ENCODE peak calls at places on chromosomes 3 and 15, in ten cellular contexts. I is aorta; B is spleen; D is psoas muscle; C is uterus; T is naive thymus-derived CD4-positive, alpha-beta T cell; H is cardiac muscle cell; O is neural progenitor cell; G is CD8-positive, alpha-beta T cell; K is thoracic aorta. Z is an unnamed sample. For H3K27me3, the result is how much of the 10 kb centered on the place peaks cover.

GRCh38 chr15:68493629-68494028 is 61.7 kb upstream of the ITGA11 start:
- DNase-seq in I (no peak), B (no peak), D (no peak), C (peak), T (no peak), H (no peak), O (no peak), G (no peak), K (no peak), Z (no peak)

GRCh38 chr3:141939759-141940158 is 63.3 kb downstream of the ATP1B3 start:
- DNase-seq in I (no peak), B (peak), D (no peak), C (no peak), T (no peak), H (no peak), O (no peak), G (no peak), K (no peak), Z (no peak)

GRCh38 chr3:55000546-55000945 is 72.7 kb upstream of the LRTM1 start:
- DNase-seq in I (no peak), B (no peak), D (no peak), C (no peak), T (no peak), H (peak), O (no peak), G (no peak), K (no peak), Z (no peak)

GRCh38 chr15:90839187-90840071 is 29.0 kb upstream of the FURIN start:
- DNase-seq in I (no peak), B (peak), D (no peak), C (no peak), T (no peak), H (peak), O (peak), G (no peak), K (no peak), Z (peak)

GRCh38 chr3:178043084-178043483 is 493.2 kb upstream of the KCNMB2 start:
- DNase-seq in I (no peak), B (no peak), D (no peak), C (no peak), T (no peak), H (peak), O (no peak), G (no peak), K (no peak), Z (no peak)

GRCh38 chr3:61668317-61668864 is 107.0 kb downstream of the PTPRG start:
- DNase-seq in I (no peak), B (no peak), D (no peak), C (no peak), T (no peak), H (no peak), O (no peak), G (no peak), K (no peak), Z (no peak)

GRCh38 chr3:8460815-8461482 is 40.7 kb upstream of the LMCD1 start:
- DNase-seq in I (no peak), B (no peak), D (no peak), C (no peak), T (no peak), H (peak), O (no peak), G (no peak), K (peak), Z (no peak)

GRCh38 chr3:63046580-63046979 is 171.4 kb upstream of the CADPS start:
- DNase-seq in I (no peak), B (no peak), D (no peak), C (no peak), T (no peak), H (no peak), O (no peak), G (no peak), K (no peak), Z (no peak)

GRCh38 chr3:31610700-31611275 is 78.1 kb downstream of the STT3B start:
- DNase-seq in I (no peak), B (no peak), D (no peak), C (no peak), T (no peak), H (peak), O (peak), G (no peak), K (no peak), Z (no peak)

GRCh38 chr3:159857840-159858239 is 130.8 kb upstream of the IL12A start:
- DNase-seq in I (no peak), B (no peak), D (no peak), C (no peak), T (no peak), H (no peak), O (no peak), G (no peak), K (no peak), Z (no peak)

GRCh38 chr15:40420793-40421192 is 15.2 kb downstream of the IVD start:
- DNase-seq in I (no peak), B (no peak), D (no peak), C (no peak), T (no peak), H (no peak), O (no peak), G (no peak), K (no peak), Z (peak)

GRCh38 chr3:17891139-17891850 is 148.9 kb upstream of the TBC1D5 start:
- DNase-seq in I (no peak), B (no peak), D (no peak), C (no peak), T (no peak), H (no peak), O (no peak), G (no peak), K (no peak), Z (no peak)

GRCh38 chr15:25717116-25717755 is 145.9 kb downstream of the ATP10A start:
- DNase-seq in I (peak), B (peak), D (no peak), C (no peak), T (no peak), H (peak), O (no peak), G (no peak), K (no peak), Z (no peak)

GRCh38 chr3:156643729-156644389 is 30.5 kb upstream of the TIPARP start:
- DNase-seq in I (no peak), B (no peak), D (no peak), C (no peak), T (no peak), H (peak), O (no peak), G (peak), K (no peak), Z (no peak)

GRCh38 chr15:100889359-100890058 is 9.9 kb downstream of the ALDH1A3 start:
- DNase-seq in I (peak), B (peak), D (peak), C (peak), T (no peak), H (peak), O (no peak), G (no peak), K (no peak), Z (peak)

GRCh38 chr3:56629044-56629443 is 54.0 kb downstream of the TASOR start:
- DNase-seq in I (no peak), B (no peak), D (no peak), C (no peak), T (no peak), H (no peak), O (no peak), G (no peak), K (no peak), Z (no peak)

GRCh38 chr3:73399106-73399505 is 225.6 kb downstream of the PDZRN3 start:
- DNase-seq in I (no peak), B (no peak), D (no peak), C (no peak), T (no peak), H (peak), O (no peak), G (no peak), K (no peak), Z (no peak)

GRCh38 chr15:86743283-86743903 is 663.7 kb downstream of the AGBL1 start:
- DNase-seq in I (no peak), B (no peak), D (peak), C (no peak), T (peak), H (no peak), O (peak), G (peak), K (no peak), Z (no peak)

GRCh38 chr3:156782921-156783320 is 43.2 kb upstream of the LEKR1 start:
- DNase-seq in I (no peak), B (no peak), D (no peak), C (no peak), T (no peak), H (no peak), O (no peak), G (no peak), K (no peak), Z (no peak)

GRCh38 chr3:48935530-48935929 is 16.9 kb downstream of the ARIH2 start:
- DNase-seq in I (no peak), B (no peak), D (no peak), C (no peak), T (no peak), H (no peak), O (no peak), G (no peak), K (no peak), Z (no peak)

GRCh38 chr3:58528629-58529028 is 8.4 kb downstream of the ACOX2 start:
- DNase-seq in I (no peak), B (no peak), D (no peak), C (peak), T (no peak), H (peak), O (no peak), G (no peak), K (no peak), Z (peak)

GRCh38 chr3:197750863-197751737 is 1.4 kb downstream of the FYTTD1 start:
- DNase-seq in I (peak), B (peak), D (peak), C (peak), T (no peak), H (peak), O (peak), G (peak), K (peak), Z (peak)

GRCh38 chr3:162769559-162769958 is 1273.0 kb downstream of the OTOL1 start:
- DNase-seq in I (no peak), B (no peak), D (no peak), C (no peak), T (no peak), H (peak), O (no peak), G (no peak), K (no peak), Z (no peak)

GRCh38 chr3:50408445-50408953 is 49.2 kb upstream of the TMEM115 start:
- DNase-seq in I (no peak), B (no peak), D (no peak), C (no peak), T (no peak), H (no peak), O (no peak), G (no peak), K (no peak), Z (no peak)

GRCh38 chr3:104951426-104951825 is 415.3 kb upstream of the ALCAM start:
- DNase-seq in I (no peak), B (no peak), D (no peak), C (no peak), T (no peak), H (peak), O (no peak), G (no peak), K (no peak), Z (no peak)

GRCh38 chr3:193677734-193678133 is 84.7 kb downstream of the OPA1 start:
- DNase-seq in I (no peak), B (no peak), D (no peak), C (no peak), T (no peak), H (no peak), O (no peak), G (no peak), K (no peak), Z (no peak)

GRCh38 chr3:118055381-118055780 is 979.3 kb downstream of the IGSF11 start:
- DNase-seq in I (no peak), B (no peak), D (no peak), C (no peak), T (no peak), H (no peak), O (no peak), G (no peak), K (no peak), Z (no peak)

GRCh38 chr3:53181024-53181371 is 20.0 kb downstream of the PRKCD start:
- DNase-seq in I (no peak), B (no peak), D (no peak), C (no peak), T (no peak), H (no peak), O (no peak), G (no peak), K (no peak), Z (no peak)

GRCh38 chr15:99998661-99999101 is 265.4 kb upstream of the LYSMD4 start:
- DNase-seq in I (peak), B (peak), D (no peak), C (no peak), T (no peak), H (no peak), O (no peak), G (no peak), K (no peak), Z (no peak)

GRCh38 chr3:46889381-46890110 is 12.0 kb downstream of the PTH1R start:
- DNase-seq in I (no peak), B (no peak), D (no peak), C (peak), T (no peak), H (peak), O (no peak), G (no peak), K (no peak), Z (no peak)

GRCh38 chr3:46891132-46891531 is 13.6 kb downstream of the PTH1R start:
- DNase-seq in I (no peak), B (no peak), D (no peak), C (no peak), T (no peak), H (no peak), O (no peak), G (no peak), K (no peak), Z (no peak)

GRCh38 chr3:46887980-46888494 is 10.5 kb downstream of the PTH1R start:
- DNase-seq in I (no peak), B (no peak), D (no peak), C (no peak), T (no peak), H (no peak), O (peak), G (no peak), K (no peak), Z (no peak)

GRCh38 chr3:46888705-46889104 is 11.2 kb downstream of the PTH1R start:
- DNase-seq in I (no peak), B (no peak), D (no peak), C (no peak), T (no peak), H (no peak), O (no peak), G (no peak), K (no peak), Z (no peak)

DNA sequence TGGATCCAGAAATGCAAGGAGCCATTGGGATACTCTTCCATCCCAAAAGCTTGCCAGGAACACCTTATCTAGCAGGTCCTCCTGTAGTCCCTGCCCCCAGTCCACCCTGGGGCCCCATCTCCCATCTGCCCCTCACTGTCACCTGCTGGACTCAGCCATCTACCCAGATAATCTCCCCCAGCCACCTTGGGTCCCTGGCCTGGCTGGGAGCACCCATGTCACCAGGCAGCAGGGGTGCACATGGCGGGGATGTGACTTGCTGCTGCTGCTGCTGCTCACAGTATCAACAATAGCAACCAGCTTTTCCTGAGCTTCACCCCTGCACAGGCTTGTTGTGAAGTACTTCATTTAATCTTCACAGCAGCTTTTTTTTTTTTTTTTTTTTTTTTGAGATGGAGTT is 12.6 kb downstream of the PTH1R start:
- DNase-seq in I (no peak), B (no peak), D (no peak), C (no peak), T (no peak), H (no peak), O (no peak), G (no peak), K (no peak), Z (no peak)
- H3K27me3 ChIP-seq in I (under half), B (half or more), D (under half), C (under half), T (under half), H (under half), O (half or more), G (under half), K (under half), Z (under half)

GRCh38 chr3:125148016-125148812 is 64.3 kb downstream of the SLC12A8 start:
- DNase-seq in I (no peak), B (no peak), D (no peak), C (no peak), T (no peak), H (no peak), O (no peak), G (no peak), K (no peak), Z (no peak)
- H3K4me3 ChIP-seq in I (no peak), B (no peak), D (no peak), C (no peak), T (no peak), H (no peak), O (no peak), G (no peak), K (peak), Z (no peak)

GRCh38 chr15:26772588-26773484 is at the start of gene GABRB3:
- DNase-seq in I (peak), B (no peak), D (peak), C (no peak), T (no peak), H (peak), O (peak), G (no peak), K (no peak), Z (peak)

GRCh38 chr15:26771168-26771916 is 1.5 kb downstream of the GABRB3 start:
- DNase-seq in I (peak), B (no peak), D (peak), C (no peak), T (no peak), H (peak), O (peak), G (no peak), K (no peak), Z (no peak)

GRCh38 chr15:26773485-26773877 is 615 bp upstream of the GABRB3 start:
- DNase-seq in I (no peak), B (no peak), D (no peak), C (no peak), T (no peak), H (no peak), O (peak), G (no peak), K (no peak), Z (no peak)

GRCh38 chr15:26771917-26772587 is 814 bp downstream of the GABRB3 start:
- DNase-seq in I (no peak), B (no peak), D (no peak), C (no peak), T (no peak), H (peak), O (no peak), G (no peak), K (no peak), Z (no peak)

GRCh38 chr15:26773917-26774316 is 1.1 kb upstream of the GABRB3 start:
- DNase-seq in I (no peak), B (no peak), D (no peak), C (no peak), T (no peak), H (no peak), O (peak), G (no peak), K (no peak), Z (no peak)
- H3K27ac ChIP-seq in I (no peak), B (no peak), D (no peak), C (no peak), T (no peak), H (no peak), O (no peak), G (no peak), K (no peak), Z (no peak)

DNA sequence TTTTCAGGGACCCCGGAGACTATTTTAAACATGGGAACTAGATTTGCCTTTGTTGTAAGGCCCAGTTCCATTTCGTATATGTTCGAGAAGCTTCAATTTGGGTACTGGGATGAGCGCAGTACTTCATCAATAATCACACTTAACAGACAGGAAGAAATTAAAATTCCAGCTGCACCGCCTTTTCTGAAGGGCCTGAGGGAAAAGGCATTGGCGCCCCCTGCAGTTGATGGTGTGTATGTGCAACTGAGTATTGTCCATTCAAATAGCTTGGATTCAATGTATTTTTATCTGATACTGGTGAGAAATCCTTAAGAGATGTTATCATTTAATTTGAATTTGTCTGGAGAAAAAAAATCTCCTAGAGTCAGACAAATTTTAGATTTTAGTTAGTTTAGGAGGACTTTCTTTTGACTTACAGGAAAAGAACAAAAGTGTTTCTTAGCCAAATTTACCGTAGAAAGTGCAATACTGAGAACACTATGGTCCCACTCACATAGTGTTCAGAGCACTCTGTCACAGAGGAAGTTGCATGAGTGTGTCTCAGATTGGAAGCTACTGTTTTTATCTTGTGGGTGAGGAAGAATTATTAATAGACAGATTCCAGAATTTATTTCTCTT is 5.4 kb upstream of the ALDH1A2 start:
- DNase-seq in I (peak), B (peak), D (peak), C (peak), T (peak), H (peak), O (peak), G (peak), K (no peak), Z (peak)
- H3K27me3 ChIP-seq in I (under half), B (under half), D (under half), C (under half), T (under half), H (under half), O (under half), G (under half), K (under half), Z (under half)

DNA sequence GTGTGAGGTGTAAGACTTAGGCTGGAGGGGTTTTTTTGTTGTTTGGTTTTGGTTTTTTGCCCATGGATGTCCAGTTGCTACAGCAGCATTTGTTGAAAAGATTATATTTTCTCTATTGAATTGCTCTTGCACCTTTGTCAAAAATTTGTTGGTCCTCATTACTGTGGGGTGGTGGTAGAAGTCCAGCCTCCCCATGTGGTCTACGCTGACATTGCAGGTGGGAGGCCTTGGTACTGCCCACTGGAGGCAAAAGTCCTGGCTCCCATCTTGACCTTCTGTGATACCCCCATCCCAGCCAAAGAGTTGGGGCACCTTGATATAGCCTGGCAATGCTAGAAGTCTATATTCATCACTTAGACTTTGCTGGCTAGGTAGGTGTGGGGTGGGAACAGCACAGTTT is 5.4 kb upstream of the RAB6B start:
- DNase-seq in I (no peak), B (no peak), D (no peak), C (no peak), T (no peak), H (no peak), O (no peak), G (no peak), K (no peak), Z (no peak)
- H3K4me3 ChIP-seq in I (no peak), B (no peak), D (no peak), C (no peak), T (no peak), H (no peak), O (no peak), G (no peak), K (no peak), Z (no peak)

DNA sequence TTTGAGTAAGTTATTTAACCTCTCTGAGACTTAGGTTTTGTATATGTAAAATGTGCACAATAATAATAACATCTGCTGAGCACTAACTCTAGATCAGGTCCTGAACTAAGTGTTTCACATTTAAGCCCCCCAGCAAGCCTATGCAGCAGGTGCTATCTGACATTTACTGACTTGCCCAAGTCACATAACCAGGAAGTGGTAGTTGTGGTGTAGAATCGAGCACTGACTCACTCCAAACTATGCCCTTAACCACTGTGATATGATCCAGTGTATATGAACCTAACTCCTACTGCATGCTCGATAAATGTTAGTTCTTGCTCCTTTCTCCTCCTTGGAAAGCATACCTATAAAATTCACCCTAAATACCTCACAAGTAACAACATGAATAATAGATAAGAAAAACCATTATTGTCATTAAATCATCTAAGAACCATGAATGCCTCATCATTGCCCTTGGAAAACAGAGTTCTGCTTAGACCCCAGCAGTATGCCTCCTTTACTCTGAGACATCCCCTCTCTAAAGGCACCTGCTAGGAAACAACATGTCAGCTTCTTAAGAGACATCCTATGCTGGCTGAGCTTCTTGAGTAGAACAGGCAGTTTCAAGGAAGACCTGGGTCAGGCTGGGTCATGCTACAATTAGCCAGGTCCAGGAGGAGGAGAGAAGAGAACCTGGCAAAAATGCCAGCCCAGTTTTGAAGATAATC is 3.0 kb upstream of the SHC4 start:
- DNase-seq in I (no peak), B (no peak), D (no peak), C (no peak), T (no peak), H (peak), O (no peak), G (peak), K (no peak), Z (no peak)
- H3K27ac ChIP-seq in I (peak), B (no peak), D (no peak), C (no peak), T (no peak), H (no peak), O (no peak), G (no peak), K (peak), Z (no peak)

GRCh38 chr15:45112143-45112591 is 1.8 kb downstream of the DUOX2 start:
- DNase-seq in I (peak), B (no peak), D (no peak), C (no peak), T (no peak), H (no peak), O (no peak), G (no peak), K (no peak), Z (no peak)
- H3K27me3 ChIP-seq in I (under half), B (half or more), D (half or more), C (under half), T (under half), H (half or more), O (half or more), G (under half), K (under half), Z (under half)

Z was measured in lung.